ENCODE peak calls at places on chromosomes 12 and 14, in four cellular contexts. J, Y, R and G are unnamed samples.

GRCh38 chr12:12563529-12563928 is 866 bp upstream of the DUSP16 start:
- DNase-seq in J (no peak), Y (no peak), R (no peak), G (no peak)

GRCh38 chr14:55458800-55459577 is 18.6 kb upstream of the TBPL2 start:
- DNase-seq in J (no peak), Y (no peak), R (no peak), G (no peak)

GRCh38 chr12:806116-806805 is 53.9 kb downstream of the WNK1 start:
- DNase-seq in J (no peak), Y (peak), R (no peak), G (no peak)

GRCh38 chr12:91753649-91754048 is 392.0 kb downstream of the BTG1 start:
- DNase-seq in J (no peak), Y (no peak), R (no peak), G (no peak)

GRCh38 chr12:56521590-56522371 is at the start of gene RBMS2:
- DNase-seq in J (peak), Y (peak), R (peak), G (peak)

GRCh38 chr14:102872020-102872419 is 50.4 kb upstream of the AMN start:
- DNase-seq in J (no peak), Y (no peak), R (no peak), G (no peak)

GRCh38 chr14:102201369-102201748 is 61.7 kb downstream of the WDR20 start:
- DNase-seq in J (no peak), Y (no peak), R (no peak), G (no peak)

GRCh38 chr14:74864193-74864592 is 11.8 kb downstream of the PROX2 start:
- DNase-seq in J (no peak), Y (no peak), R (no peak), G (no peak)

GRCh38 chr12:108828774-108829173 is 28.6 kb downstream of the SSH1 start:
- DNase-seq in J (no peak), Y (peak), R (no peak), G (no peak)

GRCh38 chr12:119748512-119748911 is 80.6 kb downstream of the PRKAB1 start:
- DNase-seq in J (no peak), Y (no peak), R (no peak), G (no peak)

GRCh38 chr14:79369359-79370332 is 841.7 kb downstream of the DIO2 start:
- DNase-seq in J (no peak), Y (peak), R (no peak), G (no peak)

GRCh38 chr12:80763874-80764273 is 47.2 kb downstream of the MYF5 start:
- DNase-seq in J (no peak), Y (peak), R (no peak), G (no peak)

GRCh38 chr14:52950898-52951729 is at the start of gene FERMT2:
- DNase-seq in J (no peak), Y (peak), R (peak), G (peak)

GRCh38 chr12:14841761-14842160 is 1.6 kb downstream of the ART4 start:
- DNase-seq in J (no peak), Y (no peak), R (peak), G (no peak)

GRCh38 chr14:105073720-105074600 is 8.7 kb upstream of the GPR132 start:
- DNase-seq in J (no peak), Y (no peak), R (no peak), G (peak)

GRCh38 chr14:103057028-103057371 is 349 bp downstream of the CDC42BPB start:
- DNase-seq in J (no peak), Y (no peak), R (no peak), G (no peak)

GRCh38 chr14:63759454-63759853 is 31.6 kb upstream of the SGPP1 start:
- DNase-seq in J (peak), Y (peak), R (no peak), G (no peak)

GRCh38 chr14:50023671-50024490 is 92.5 kb downstream of the VCPKMT start:
- DNase-seq in J (no peak), Y (peak), R (peak), G (no peak)

GRCh38 chr12:1171657-1172056 is 180.6 kb downstream of the ERC1 start:
- DNase-seq in J (no peak), Y (no peak), R (no peak), G (no peak)

GRCh38 chr12:27626239-27626638 is 70.0 kb upstream of the REP15 start:
- DNase-seq in J (no peak), Y (no peak), R (no peak), G (no peak)

GRCh38 chr12:122949816-122950215 is 16.4 kb downstream of the ABCB9 start:
- DNase-seq in J (no peak), Y (no peak), R (no peak), G (no peak)

GRCh38 chr14:21103165-21103709 is 2.4 kb downstream of the TMEM253 start:
- DNase-seq in J (no peak), Y (no peak), R (no peak), G (no peak)

GRCh38 chr14:90294872-90295271 is 36.9 kb downstream of the NRDE2 start:
- DNase-seq in J (no peak), Y (no peak), R (no peak), G (no peak)

GRCh38 chr12:12403264-12404248 is 46.7 kb downstream of the BORCS5 start:
- DNase-seq in J (no peak), Y (no peak), R (no peak), G (no peak)

GRCh38 chr14:61064866-61065265 is 83.8 kb downstream of the SLC38A6 start:
- DNase-seq in J (no peak), Y (no peak), R (no peak), G (no peak)

GRCh38 chr14:60183724-60184596 is 18.8 kb upstream of the DHRS7 start:
- DNase-seq in J (no peak), Y (peak), R (no peak), G (no peak)

GRCh38 chr12:123533672-123534643 is at the start of gene RILPL1:
- DNase-seq in J (peak), Y (no peak), R (peak), G (peak)

GRCh38 chr12:1692895-1693294 is 2.0 kb downstream of the ADIPOR2 start:
- DNase-seq in J (no peak), Y (no peak), R (no peak), G (no peak)

GRCh38 chr12:66063976-66064375 is 66.6 kb downstream of the LLPH start:
- DNase-seq in J (no peak), Y (no peak), R (no peak), G (no peak)

GRCh38 chr12:45877069-45877468 is 113.3 kb downstream of the SCAF11 start:
- DNase-seq in J (no peak), Y (no peak), R (no peak), G (no peak)

GRCh38 chr12:53097207-53097563 is 282 bp upstream of the IGFBP6 start:
- DNase-seq in J (no peak), Y (no peak), R (no peak), G (no peak)

GRCh38 chr12:30877110-30877875 is 49.3 kb upstream of the TSPAN11 start:
- DNase-seq in J (no peak), Y (no peak), R (no peak), G (no peak)

GRCh38 chr14:31411218-31411727 is 9.1 kb downstream of the HEATR5A start:
- DNase-seq in J (no peak), Y (no peak), R (no peak), G (no peak)

GRCh38 chr14:68627868-68628604 is 164.8 kb downstream of the ZFP36L1 start:
- DNase-seq in J (peak), Y (no peak), R (no peak), G (peak)

DNA sequence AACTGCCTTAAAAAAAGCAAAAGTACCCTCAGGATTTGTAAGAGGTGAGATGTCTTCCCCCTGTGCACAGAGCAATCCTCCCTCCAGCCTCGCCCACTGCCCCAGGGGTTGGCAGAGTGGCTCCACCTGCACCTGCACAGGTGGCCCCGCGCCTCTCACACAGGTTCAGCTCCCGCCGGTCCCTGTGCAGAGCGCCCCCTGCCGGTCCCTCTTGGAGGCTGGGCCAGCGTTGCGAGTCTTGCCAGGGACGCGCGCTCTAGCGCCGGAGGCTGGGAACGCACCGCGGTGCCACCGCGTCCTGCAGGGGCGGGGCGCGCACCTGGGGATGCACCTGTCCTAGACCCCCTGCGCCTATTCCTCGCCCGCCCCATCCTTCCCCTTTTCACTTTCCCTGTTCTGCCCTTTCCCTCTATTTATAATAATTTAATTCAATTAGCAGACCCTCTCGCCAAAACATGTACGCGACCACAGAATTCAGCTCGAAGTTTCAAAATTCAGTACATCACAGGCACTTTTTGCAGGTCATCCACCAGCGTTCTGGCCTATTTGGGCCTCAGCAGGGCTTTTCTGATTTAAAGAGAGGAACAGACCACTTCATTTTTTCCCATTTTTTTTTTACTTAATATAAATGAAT is 618.6 kb downstream of the AACS start:
- DNase-seq in J (no peak), Y (no peak), R (no peak), G (peak)
- TF ChIP-seq CTCF in J (no peak), Y (no peak), R (no peak), G (peak)

DNA sequence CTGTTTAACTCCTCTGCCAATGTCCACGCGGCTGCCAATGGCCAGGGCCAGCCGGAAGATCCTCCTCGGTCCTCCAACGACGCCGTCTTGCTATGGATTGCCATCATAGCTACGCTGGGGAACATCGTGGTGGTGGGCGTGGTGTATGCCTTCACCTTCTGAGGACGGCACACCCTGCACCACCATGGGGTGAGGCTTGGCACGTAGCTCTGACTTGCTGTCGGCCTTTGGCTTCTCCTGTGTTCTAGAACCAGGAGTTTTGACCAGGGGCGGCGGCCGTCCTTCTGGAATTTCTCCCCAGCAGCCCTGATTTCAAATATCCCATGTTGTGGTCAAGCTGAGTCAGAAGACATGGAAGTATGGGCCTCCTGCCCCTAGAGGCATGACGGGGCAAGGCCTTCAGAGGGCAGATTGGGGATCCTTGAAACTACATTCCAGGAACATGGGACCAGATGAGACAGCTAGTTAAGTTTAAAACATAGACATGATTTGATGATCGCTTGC is 47.5 kb downstream of the C14orf132 start:
- DNase-seq in J (no peak), Y (no peak), R (no peak), G (no peak)
- TF ChIP-seq CTCF in J (no peak), Y (peak), R (no peak), G (no peak)

GRCh38 chr12:48826209-48826855 is 8.0 kb downstream of the CACNB3 start:
- DNase-seq in J (no peak), Y (no peak), R (no peak), G (no peak)

GRCh38 chr12:48827026-48827425 is 8.7 kb downstream of the CACNB3 start:
- DNase-seq in J (no peak), Y (no peak), R (no peak), G (no peak)

GRCh38 chr12:48823281-48823680 is 5.0 kb downstream of the CACNB3 start:
- DNase-seq in J (no peak), Y (no peak), R (no peak), G (no peak)

GRCh38 chr12:48824112-48824511 is 5.8 kb downstream of the CACNB3 start:
- DNase-seq in J (peak), Y (no peak), R (no peak), G (no peak)

GRCh38 chr12:48824905-48825304 is 6.6 kb downstream of the CACNB3 start:
- DNase-seq in J (no peak), Y (no peak), R (no peak), G (no peak)
- TF ChIP-seq CTCF in J (no peak), Y (no peak), R (no peak), G (no peak)

GRCh38 chr12:89962648-89963047 is 254.0 kb upstream of the ATP2B1 start:
- DNase-seq in J (no peak), Y (no peak), R (no peak), G (no peak)
- TF ChIP-seq CTCF in J (no peak), Y (no peak), R (no peak), G (peak)